ENCODE peak calls at places on chromosome 13, in seven cellular contexts. W is mammary epithelial cell, G is lower leg skin, U is glutamatergic neuron, P is hepatocyte, E is adrenal gland, Z is retinal pigment epithelial cell. I is an unnamed sample.

GRCh38 chr13:58119351-58119750 is 487.8 kb downstream of the PCDH17 start:
- DNase-seq in W (no peak), Z (no peak), E (no peak), U (no peak), G (no peak), P (no peak), I (no peak)

GRCh38 chr13:63774133-63774532 is 2358.5 kb upstream of the PCDH20 start:
- DNase-seq in Z (no peak), P (no peak), U (no peak), E (no peak), W (no peak), G (no peak), I (no peak)

GRCh38 chr13:38766799-38767198 is 79.9 kb downstream of the FREM2 start:
- DNase-seq in P (no peak), G (no peak), U (no peak), W (peak; percentile 8), E (no peak), Z (no peak), I (no peak)

GRCh38 chr13:32081591-32081990 is 50.0 kb downstream of the FRY start:
- DNase-seq in P (no peak), E (no peak), G (no peak), U (no peak), W (no peak), Z (no peak), I (no peak)

GRCh38 chr13:110820311-110820710 is 94.6 kb downstream of the ANKRD10 start:
- DNase-seq in U (no peak), P (no peak), E (no peak), W (no peak), G (no peak), Z (no peak), I (no peak)

GRCh38 chr13:74003374-74003773 is 130.8 kb downstream of the KLF12 start:
- DNase-seq in W (no peak), U (no peak), P (no peak), E (no peak), G (no peak), Z (no peak), I (no peak)

GRCh38 chr13:39779337-39780270 is 124.1 kb downstream of the COG6 start:
- DNase-seq in P (no peak), W (no peak), G (no peak), E (no peak), U (no peak), Z (no peak), I (no peak)

GRCh38 chr13:65472336-65472735 is 1757.8 kb downstream of the PCDH9 start:
- DNase-seq in Z (no peak), E (no peak), U (no peak), W (no peak), P (no peak), G (no peak), I (no peak)

GRCh38 chr13:75091707-75092106 is 390.3 kb downstream of the TBC1D4 start:
- DNase-seq in U (no peak), E (no peak), W (no peak), P (no peak), Z (no peak), G (no peak), I (no peak)

GRCh38 chr13:85520445-85520844 is 278.8 kb downstream of the SLITRK6 start:
- DNase-seq in Z (peak; percentile 55), P (no peak), E (no peak), U (no peak), G (no peak), W (no peak), I (no peak)

GRCh38 chr13:106986033-106986484 is 418.1 kb upstream of the ARGLU1 start:
- DNase-seq in Z (no peak), E (no peak), G (no peak), W (no peak), P (peak; percentile 46), U (peak; percentile 27), I (no peak)

GRCh38 chr13:73914119-73914518 is 220.1 kb downstream of the KLF12 start:
- DNase-seq in U (peak; percentile 45), E (no peak), Z (no peak), W (no peak), P (no peak), G (no peak), I (no peak)

GRCh38 chr13:38401276-38401675 is 51.6 kb downstream of the UFM1 start:
- DNase-seq in P (no peak), Z (no peak), W (no peak), U (no peak), G (no peak), E (no peak), I (no peak)

GRCh38 chr13:96994030-96994848 is at the start of gene OXGR1:
- DNase-seq in W (no peak), Z (no peak), G (no peak), E (no peak), U (peak; percentile 19), P (no peak), I (peak; percentile 12)
- TF ChIP-seq CTCF in W (no peak), Z (peak; percentile 24), G (no peak), E (no peak), U (no peak), P (peak; percentile 24), I (no peak)

DNA sequence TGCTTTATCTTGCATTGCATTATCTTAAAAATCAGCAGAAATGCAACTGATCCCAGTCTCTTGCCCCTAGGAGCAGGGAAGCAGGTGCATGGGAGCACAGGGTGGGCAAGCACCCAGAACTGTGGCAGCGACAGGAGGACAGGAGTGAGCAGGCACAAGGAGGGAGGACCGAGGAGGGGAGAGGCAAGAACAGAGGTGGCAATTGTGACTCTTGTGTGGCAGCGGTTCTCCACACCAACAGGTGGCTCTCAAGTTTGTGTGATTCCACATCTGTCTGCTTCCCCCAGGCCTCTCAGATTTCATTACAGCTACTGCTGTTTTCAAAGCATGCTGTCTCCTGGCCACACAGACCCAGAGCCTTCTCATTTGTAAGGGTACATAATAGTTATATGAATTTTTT is 108.6 kb downstream of the STK24 start:
- DNase-seq in G (no peak), Z (no peak), U (no peak), E (no peak), P (no peak), W (no peak), I (no peak)
- TF ChIP-seq CTCF in G (no peak), Z (no peak), U (no peak), E (no peak), P (no peak), W (no peak), I (no peak)

GRCh38 chr13:113472355-113473025 is 18.0 kb downstream of the DCUN1D2 start:
- DNase-seq in Z (no peak), E (peak; percentile 39), P (no peak), G (no peak), U (no peak), W (no peak), I (no peak)

GRCh38 chr13:113471844-113472243 is 18.6 kb upstream of the ADPRHL1 start:
- DNase-seq in G (no peak), E (peak; percentile 17), P (no peak), W (no peak), U (no peak), Z (no peak), I (no peak)

GRCh38 chr13:113475280-113475679 is 15.2 kb downstream of the DCUN1D2 start:
- DNase-seq in Z (no peak), E (peak; percentile 11), P (no peak), G (no peak), W (no peak), U (no peak), I (no peak)

GRCh38 chr13:113475911-113476310 is 14.6 kb downstream of the DCUN1D2 start:
- DNase-seq in W (no peak), P (no peak), G (no peak), U (no peak), Z (no peak), E (peak; percentile 12), I (no peak)

DNA sequence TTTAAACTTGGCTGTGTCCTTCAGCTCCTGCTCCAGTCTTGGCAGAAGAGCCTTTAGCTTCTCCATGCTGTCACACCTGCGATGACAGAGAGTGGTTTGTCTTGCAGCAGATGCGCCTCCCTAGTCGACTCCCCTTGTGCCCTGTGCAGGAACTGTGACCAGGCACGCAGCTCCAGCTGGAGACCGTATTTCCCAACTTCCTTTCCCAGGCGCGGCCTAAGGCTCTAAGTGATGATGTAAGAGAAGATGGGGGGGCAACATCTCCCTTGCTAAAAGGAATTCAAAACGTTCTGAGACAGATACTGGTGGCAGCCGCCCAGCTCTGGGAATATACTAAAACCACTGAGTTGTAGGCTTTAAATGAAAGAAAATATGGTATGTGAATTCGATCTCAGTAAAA is 16.3 kb downstream of the DCUN1D2 start:
- DNase-seq in E (peak; percentile 53), G (no peak), P (no peak), Z (no peak), U (no peak), W (peak; percentile 23), I (no peak)
- TF ChIP-seq CTCF in E (peak; percentile 13), G (no peak), P (no peak), Z (no peak), U (no peak), W (no peak), I (no peak)

DNA sequence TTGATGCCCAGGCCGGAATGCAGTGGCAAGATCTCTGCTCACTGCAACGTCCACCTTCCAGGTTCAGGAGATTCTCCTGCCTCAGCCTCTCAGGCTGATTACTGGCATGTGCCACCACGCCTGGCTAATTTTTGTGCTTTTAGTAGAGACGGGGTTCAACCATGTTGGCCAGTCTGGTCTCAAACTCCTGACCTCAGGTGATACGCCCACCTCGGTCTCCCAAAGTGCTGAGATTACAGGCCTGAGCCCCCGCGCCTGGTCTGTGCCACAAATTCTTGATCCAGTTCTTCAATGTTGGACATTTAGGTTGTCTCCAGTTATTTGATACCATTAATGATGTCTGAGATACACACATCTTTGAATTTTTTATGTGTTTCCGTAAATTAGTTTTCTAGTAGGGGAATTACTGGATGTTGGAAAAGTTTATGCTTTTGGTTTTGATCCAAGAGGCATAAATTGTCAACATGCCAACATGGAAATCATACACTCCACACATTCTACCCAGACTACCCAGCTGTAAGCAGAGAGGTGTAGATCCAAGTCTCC is 525 bp upstream of the COG3 start:
- DNase-seq in E (no peak), G (no peak), Z (no peak), P (no peak), U (no peak), W (no peak), I (no peak)
- TF ChIP-seq CTCF in E (peak; percentile 72), G (no peak), Z (peak; percentile 44), P (peak; percentile 36), U (peak; percentile 29), W (peak; percentile 54), I (peak; percentile 60)

DNA sequence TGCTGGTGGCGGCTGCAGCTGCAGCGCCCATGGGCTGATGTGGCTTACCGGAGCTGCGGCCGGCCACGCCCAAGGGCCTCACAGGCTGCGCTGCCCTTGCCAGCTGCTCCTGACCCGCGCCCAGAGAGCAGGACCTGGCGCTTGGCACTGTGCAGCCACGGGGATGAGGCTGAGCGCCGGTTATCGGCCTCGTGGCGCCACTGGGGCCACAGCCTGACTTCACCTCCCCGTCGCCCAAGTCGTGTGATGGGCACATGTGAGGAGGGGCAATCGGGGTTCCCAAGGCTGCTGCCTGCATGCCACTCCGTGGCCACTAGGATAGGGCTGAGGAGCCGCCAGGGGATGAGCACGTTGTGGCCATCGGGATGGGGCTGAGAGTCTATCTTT is 77.2 kb upstream of the PABPC3 start:
- DNase-seq in W (no peak), Z (no peak), P (no peak), U (peak; percentile 21), E (no peak), G (no peak), I (no peak)
- TF ChIP-seq CTCF in W (no peak), Z (no peak), P (no peak), U (no peak), E (no peak), G (no peak), I (no peak)

GRCh38 chr13:50805805-50806204 is 37.7 kb downstream of the DLEU7 start:
- DNase-seq in E (no peak), W (peak; percentile 8), U (no peak), G (no peak), P (no peak), Z (no peak), I (no peak)
- TF ChIP-seq CTCF in E (no peak), W (peak; percentile 3), U (no peak), G (no peak), P (no peak), Z (peak; percentile 5), I (peak; percentile 28)

GRCh38 chr13:42039457-42039945 is 8.9 kb upstream of the DGKH start:
- DNase-seq in G (no peak), P (no peak), W (no peak), Z (no peak), U (no peak), E (no peak), I (no peak)
- TF ChIP-seq CTCF in G (no peak), P (no peak), W (no peak), Z (no peak), U (no peak), E (no peak), I (peak; percentile 1)

I was measured in neural crest cell.